ENCODE peak calls at places on chromosomes 12 and 14, in six cellular contexts. Q is astrocyte of the cerebellum, N is fibroblast of pulmonary artery, B is dorsolateral prefrontal cortex, G is fibroblast of lung, O is cardiac fibroblast. T is an unnamed sample.

GRCh38 chr12:12086975-12087692 is 16.4 kb downstream of the BCL2L14 start:
- DNase-seq in B (no peak), Q (no peak), O (no peak), N (no peak), G (no peak), T (no peak)

GRCh38 chr14:104968153-104968527 is 10.0 kb downstream of the AHNAK2 start:
- DNase-seq in N (peak), B (no peak), O (peak), G (peak), Q (peak), T (no peak)

GRCh38 chr12:25433581-25434325 is 119.3 kb downstream of the LMNTD1 start:
- DNase-seq in N (no peak), O (no peak), Q (peak), G (peak), B (no peak), T (peak)

GRCh38 chr12:31682136-31682962 is 22.9 kb downstream of the ETFBKMT start:
- DNase-seq in Q (peak), N (peak), B (no peak), O (peak), G (peak), T (peak)

GRCh38 chr14:21023817-21024667 is 819 bp downstream of the NDRG2 start:
- DNase-seq in N (no peak), G (no peak), O (no peak), Q (no peak), B (no peak), T (no peak)

GRCh38 chr12:117105902-117106301 is 6.7 kb upstream of the TESC start:
- DNase-seq in N (no peak), O (no peak), Q (no peak), G (no peak), B (no peak), T (no peak)

GRCh38 chr12:75479963-75480461 is 543 bp upstream of the GLIPR1 start:
- DNase-seq in Q (peak), G (peak), N (no peak), B (no peak), O (no peak), T (no peak)

GRCh38 chr12:5908251-5908650 is 36.8 kb downstream of the ANO2 start:
- DNase-seq in Q (no peak), B (no peak), G (no peak), N (no peak), O (no peak), T (no peak)

DNA sequence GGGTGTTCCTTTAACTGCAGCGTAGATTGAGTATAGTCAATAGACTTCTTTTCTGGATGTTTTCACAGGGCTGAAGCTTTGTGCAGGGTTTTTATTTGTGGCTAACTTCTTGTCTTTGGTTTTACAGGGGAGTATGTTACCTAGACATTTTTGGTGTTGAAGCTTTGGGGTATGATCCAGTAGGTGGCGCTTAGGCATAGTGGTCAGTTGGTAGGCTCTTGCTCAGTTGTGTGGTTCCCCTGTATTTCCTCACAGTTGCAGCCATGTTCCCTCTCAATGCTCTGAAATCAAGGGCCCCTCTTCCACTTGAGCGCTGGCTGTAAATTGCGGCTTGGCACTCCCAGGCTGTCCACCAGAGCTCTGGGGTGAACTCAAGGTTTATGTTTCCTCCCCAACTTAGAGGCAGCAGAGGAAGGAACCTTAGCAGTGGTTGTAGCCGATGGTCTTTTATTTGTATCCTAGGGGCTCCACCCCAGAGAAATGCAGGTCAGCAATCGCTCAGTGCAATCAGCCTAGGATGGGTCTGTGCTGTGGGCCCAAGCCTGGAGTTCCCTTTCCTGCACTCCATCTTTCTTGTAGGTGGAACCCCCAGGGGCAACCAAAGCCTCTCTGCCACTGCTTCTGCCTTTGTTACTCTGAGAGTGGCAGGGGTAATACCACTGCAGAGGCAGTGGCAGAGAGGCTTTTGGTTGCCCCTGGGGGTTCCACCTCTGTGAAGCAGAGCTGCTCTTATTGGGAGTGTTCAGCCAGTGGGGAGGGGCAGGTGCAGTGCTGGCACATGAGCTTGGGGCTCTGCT is 55.1 kb downstream of the CMAS start:
- DNase-seq in B (no peak), G (peak), O (peak), N (peak), Q (peak), T (peak)
- TF ChIP-seq CTCF in B (peak), G (peak), O (peak), N (peak), Q (peak), T (peak)

DNA sequence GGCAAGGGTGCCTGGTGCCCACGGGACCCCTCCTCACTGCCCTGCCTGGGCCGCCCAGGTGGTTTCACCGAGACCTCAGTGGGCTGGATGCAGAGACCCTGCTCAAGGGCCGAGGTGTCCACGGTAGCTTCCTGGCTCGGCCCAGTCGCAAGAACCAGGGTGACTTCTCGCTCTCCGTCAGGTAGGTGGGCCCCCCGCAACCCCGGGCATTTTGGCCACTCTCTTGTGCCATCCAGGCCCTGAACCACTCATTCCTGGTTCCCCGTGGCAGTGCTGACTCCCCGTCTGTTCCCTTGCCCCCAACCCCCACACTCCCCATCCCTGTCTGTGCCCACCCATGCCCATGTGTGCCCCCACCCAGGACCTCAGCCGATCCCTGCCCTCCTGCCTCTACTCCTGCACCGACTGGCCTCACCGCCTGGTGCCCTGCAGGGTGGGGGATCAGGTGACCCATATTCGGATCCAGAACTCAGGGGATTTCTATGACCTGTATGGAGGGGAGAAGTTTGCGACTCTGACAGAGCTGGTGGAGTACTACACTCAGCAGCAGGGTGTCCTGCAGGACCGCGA is 480 bp downstream of the PTPN6 start:
- DNase-seq in O (no peak), G (no peak), Q (no peak), N (no peak), B (no peak), T (no peak)
- H3K4me3 ChIP-seq in O (no peak), G (no peak), Q (no peak), N (no peak), B (peak), T (no peak)

GRCh38 chr14:54566410-54567223 is at the start of gene SAMD4A:
- DNase-seq in Q (peak), G (peak), O (peak), B (peak), N (peak), T (peak)
- TF ChIP-seq CTCF in Q (peak), G (peak), O (peak), B (no peak), N (peak), T (peak)

DNA sequence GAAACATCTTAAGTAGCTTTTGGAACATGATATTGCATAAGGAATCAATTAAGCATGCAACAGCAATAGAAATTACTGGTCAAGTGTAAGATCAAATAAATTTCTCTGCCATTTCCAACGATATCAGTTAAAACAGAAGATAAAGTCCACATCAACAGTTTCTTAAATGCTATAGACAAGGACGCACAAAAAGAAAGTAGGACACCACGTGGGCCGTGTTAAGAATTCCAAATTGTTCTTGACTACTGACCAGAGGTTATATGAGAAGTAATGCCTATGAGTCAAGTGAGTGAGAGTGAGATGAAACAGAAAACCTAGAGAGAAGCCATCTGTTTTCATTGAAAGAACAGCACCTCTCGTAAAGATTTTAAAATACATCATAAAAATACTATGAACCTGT is 318.2 kb downstream of the TMEM117 start:
- DNase-seq in B (no peak), O (peak), Q (no peak), N (peak), G (peak), T (peak)
- H3K4me3 ChIP-seq in B (peak), O (no peak), Q (no peak), N (peak), G (peak), T (no peak)

DNA sequence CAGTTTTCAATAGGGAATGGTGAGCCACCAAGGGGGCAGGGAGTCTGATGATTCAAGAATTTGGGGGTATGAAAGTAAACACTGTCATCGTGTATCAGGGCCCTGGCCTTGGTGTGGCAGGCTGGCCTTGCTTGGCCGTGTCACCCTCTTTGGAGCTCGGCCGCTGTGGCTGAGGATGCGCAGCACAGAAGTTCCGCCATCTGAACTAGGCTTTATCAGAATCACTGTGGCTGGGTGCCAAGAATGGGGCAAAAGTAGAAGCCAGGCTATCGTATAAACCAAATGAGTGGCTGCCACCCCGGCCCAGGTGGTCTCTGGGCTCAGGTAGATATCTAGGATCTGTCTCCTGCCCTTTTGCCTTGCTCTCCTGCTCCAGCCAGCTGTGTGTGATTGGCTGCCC is 137.4 kb downstream of the PAPOLA start:
- DNase-seq in G (no peak), N (no peak), B (no peak), O (no peak), Q (no peak), T (no peak)
- TF ChIP-seq CTCF in G (no peak), N (no peak), B (no peak), O (no peak), Q (no peak), T (no peak)

GRCh38 chr12:120199025-120199424 is 1.9 kb downstream of the RPLP0 start:
- DNase-seq in Q (no peak), O (no peak), B (no peak), G (no peak), N (no peak), T (no peak)
- H3K4me3 ChIP-seq in Q (peak), O (peak), B (peak), G (peak), N (peak), T (peak)

DNA sequence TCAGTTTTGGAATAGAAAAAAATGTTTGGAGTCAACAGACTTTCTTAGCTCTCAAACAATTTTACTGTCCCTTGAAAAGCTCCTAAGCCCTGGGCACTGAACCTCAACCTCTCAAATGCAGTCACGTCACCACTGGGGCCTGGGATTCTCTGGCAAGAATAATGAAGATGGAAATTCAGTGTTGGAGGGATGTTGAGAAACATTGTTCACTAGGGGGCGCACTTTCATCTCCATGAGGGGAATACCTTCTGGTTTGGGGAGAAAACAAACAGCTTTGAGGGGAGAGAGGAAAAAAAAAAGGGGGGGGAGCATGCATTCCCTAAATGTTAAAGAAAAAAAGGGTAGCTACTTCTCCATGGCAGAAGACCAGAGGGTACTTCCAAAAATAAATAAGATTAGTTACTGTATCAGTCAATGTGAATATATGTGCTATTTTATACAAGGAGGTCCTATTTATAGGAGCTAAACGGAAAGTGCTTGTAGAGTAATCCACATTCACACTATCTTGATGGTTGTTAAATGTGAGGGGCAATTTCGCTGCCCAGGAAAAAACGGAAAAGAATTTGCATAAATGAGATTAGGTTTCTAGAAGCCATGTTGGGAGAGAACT is 5.8 kb upstream of the TBPL2 start:
- DNase-seq in O (peak), B (no peak), Q (peak), G (peak), N (peak), T (peak)
- TF ChIP-seq CTCF in O (peak), B (peak), Q (peak), G (peak), N (peak), T (peak)